ENCODE peak calls at places on chromosomes 5 and 9, in five cellular contexts. One of them, this sample, is unnamed.

GRCh38 chr9:96420468-96421219 is 2.5 kb upstream of the ZNF367 start:
- DNase-seq in dermis blood vessel endothelial cell: peak
- DNase-seq in small intestine: peak
- DNase-seq in GM13976: no peak
- DNase-seq in substantia nigra: no peak
- DNase-seq in this sample: peak

GRCh38 chr5:91357012-91357634 is 26.0 kb downstream of the ARRDC3 start:
- DNase-seq in dermis blood vessel endothelial cell: no peak
- DNase-seq in small intestine: peak
- DNase-seq in GM13976: no peak
- DNase-seq in substantia nigra: no peak
- DNase-seq in this sample: no peak

GRCh38 chr5:134503088-134503936 is 22.2 kb upstream of the JADE2 start:
- DNase-seq in dermis blood vessel endothelial cell: peak
- DNase-seq in small intestine: peak
- DNase-seq in GM13976: peak
- DNase-seq in substantia nigra: no peak
- DNase-seq in this sample: peak

GRCh38 chr9:68706579-68707201 is 1.6 kb downstream of the PIP5K1B start:
- DNase-seq in dermis blood vessel endothelial cell: no peak
- DNase-seq in small intestine: peak
- DNase-seq in GM13976: peak
- DNase-seq in substantia nigra: no peak
- DNase-seq in this sample: peak

GRCh38 chr9:81969971-81970370 is 18.6 kb upstream of the SPATA31D1 start:
- DNase-seq in dermis blood vessel endothelial cell: no peak
- DNase-seq in small intestine: no peak
- DNase-seq in GM13976: no peak
- DNase-seq in substantia nigra: no peak
- DNase-seq in this sample: no peak

GRCh38 chr5:60630836-60631235 is 69.1 kb downstream of the DEPDC1B start:
- DNase-seq in dermis blood vessel endothelial cell: no peak
- DNase-seq in small intestine: no peak
- DNase-seq in GM13976: no peak
- DNase-seq in substantia nigra: no peak
- DNase-seq in this sample: no peak

GRCh38 chr9:36974731-36975130 is 59.3 kb downstream of the PAX5 start:
- DNase-seq in dermis blood vessel endothelial cell: no peak
- DNase-seq in small intestine: no peak
- DNase-seq in GM13976: no peak
- DNase-seq in substantia nigra: no peak
- DNase-seq in this sample: no peak

GRCh38 chr5:149486726-149487635 is 64.3 kb downstream of the CSNK1A1 start:
- DNase-seq in dermis blood vessel endothelial cell: peak
- DNase-seq in small intestine: no peak
- DNase-seq in GM13976: no peak
- DNase-seq in substantia nigra: no peak
- DNase-seq in this sample: no peak

GRCh38 chr9:37511715-37512010 is 25.9 kb downstream of the POLR1E start:
- DNase-seq in dermis blood vessel endothelial cell: no peak
- DNase-seq in small intestine: no peak
- DNase-seq in GM13976: no peak
- DNase-seq in substantia nigra: no peak
- DNase-seq in this sample: no peak

GRCh38 chr9:98306384-98307145 is 51.1 kb upstream of the TBC1D2 start:
- DNase-seq in dermis blood vessel endothelial cell: peak
- DNase-seq in small intestine: no peak
- DNase-seq in GM13976: no peak
- DNase-seq in substantia nigra: no peak
- DNase-seq in this sample: no peak

GRCh38 chr5:9686211-9686610 is 56.1 kb upstream of the TAS2R1 start:
- DNase-seq in dermis blood vessel endothelial cell: no peak
- DNase-seq in small intestine: no peak
- DNase-seq in GM13976: no peak
- DNase-seq in substantia nigra: no peak
- DNase-seq in this sample: no peak

GRCh38 chr9:18906656-18907395 is 126.2 kb downstream of the SAXO1 start:
- DNase-seq in dermis blood vessel endothelial cell: peak
- DNase-seq in small intestine: no peak
- DNase-seq in GM13976: no peak
- DNase-seq in substantia nigra: no peak
- DNase-seq in this sample: no peak

GRCh38 chr9:114501786-114502682 is 3.2 kb downstream of the WHRN start:
- DNase-seq in dermis blood vessel endothelial cell: no peak
- DNase-seq in small intestine: peak
- DNase-seq in GM13976: no peak
- DNase-seq in substantia nigra: peak
- DNase-seq in this sample: no peak

GRCh38 chr5:170132642-170133448 is 27.1 kb downstream of the FOXI1 start:
- DNase-seq in dermis blood vessel endothelial cell: peak
- DNase-seq in small intestine: no peak
- DNase-seq in GM13976: no peak
- DNase-seq in substantia nigra: no peak
- DNase-seq in this sample: no peak

GRCh38 chr5:59829389-59829788 is 64.1 kb downstream of the PDE4D start:
- DNase-seq in dermis blood vessel endothelial cell: no peak
- DNase-seq in small intestine: no peak
- DNase-seq in GM13976: no peak
- DNase-seq in substantia nigra: no peak
- DNase-seq in this sample: no peak

GRCh38 chr5:109748545-109748944 is 58.8 kb downstream of the MAN2A1 start:
- DNase-seq in dermis blood vessel endothelial cell: no peak
- DNase-seq in small intestine: no peak
- DNase-seq in GM13976: no peak
- DNase-seq in substantia nigra: no peak
- DNase-seq in this sample: no peak

GRCh38 chr5:110063640-110064592 is 374.2 kb downstream of the MAN2A1 start:
- DNase-seq in dermis blood vessel endothelial cell: no peak
- DNase-seq in small intestine: no peak
- DNase-seq in GM13976: no peak
- DNase-seq in substantia nigra: no peak
- DNase-seq in this sample: no peak

GRCh38 chr9:129164246-129164930 is 13.7 kb downstream of the IER5L start:
- DNase-seq in dermis blood vessel endothelial cell: no peak
- DNase-seq in small intestine: peak
- DNase-seq in GM13976: no peak
- DNase-seq in substantia nigra: no peak
- DNase-seq in this sample: peak

GRCh38 chr9:114317665-114318357 is 5.1 kb upstream of the ORM1 start:
- DNase-seq in dermis blood vessel endothelial cell: no peak
- DNase-seq in small intestine: no peak
- DNase-seq in GM13976: no peak
- DNase-seq in substantia nigra: no peak
- DNase-seq in this sample: no peak

GRCh38 chr9:107737987-107738743 is 248.6 kb upstream of the KLF4 start:
- DNase-seq in dermis blood vessel endothelial cell: peak
- DNase-seq in small intestine: no peak
- DNase-seq in GM13976: no peak
- DNase-seq in substantia nigra: no peak
- DNase-seq in this sample: no peak

GRCh38 chr5:176743828-176744583 is 66.4 kb upstream of the UNC5A start:
- DNase-seq in dermis blood vessel endothelial cell: no peak
- DNase-seq in small intestine: no peak
- DNase-seq in GM13976: peak
- DNase-seq in substantia nigra: no peak
- DNase-seq in this sample: no peak

GRCh38 chr5:125257057-125257970 is 510.9 kb upstream of the ZNF608 start:
- DNase-seq in dermis blood vessel endothelial cell: no peak
- DNase-seq in small intestine: no peak
- DNase-seq in GM13976: no peak
- DNase-seq in substantia nigra: no peak
- DNase-seq in this sample: no peak

GRCh38 chr5:176922817-176923216 is 23.7 kb upstream of the HK3 start:
- DNase-seq in dermis blood vessel endothelial cell: no peak
- DNase-seq in small intestine: no peak
- DNase-seq in GM13976: no peak
- DNase-seq in substantia nigra: no peak
- DNase-seq in this sample: no peak

GRCh38 chr9:101465330-101465915 is 29.8 kb upstream of the ALDOB start:
- DNase-seq in dermis blood vessel endothelial cell: peak
- DNase-seq in small intestine: peak
- DNase-seq in GM13976: no peak
- DNase-seq in substantia nigra: peak
- DNase-seq in this sample: peak